ENCODE peak calls at places on chromosomes 3 and 15, in six cellular contexts. T, D, B, Y, Z and O are unnamed samples.
A peak's percentile ranks its signal among the peaks of the same experiment; 100 is the strongest.

GRCh38 chr3:191300422-191300821 is 28.8 kb upstream of the CCDC50 start:
- DNase-seq in T (no peak), D (no peak), B (no peak), Y (no peak), Z (no peak), O (no peak)

GRCh38 chr15:45705510-45706473 is 71.0 kb downstream of the SQOR start:
- DNase-seq in T (peak; percentile 90), D (peak; percentile 91), B (peak; percentile 93), Y (peak; percentile 46), Z (peak; percentile 78), O (peak; percentile 93)

GRCh38 chr15:71335591-71335990 is 220.3 kb downstream of the THSD4 start:
- DNase-seq in T (no peak), D (peak; percentile 79), B (no peak), Y (no peak), Z (no peak), O (no peak)

GRCh38 chr3:46478341-46478740 is 13.6 kb upstream of the LTF start:
- DNase-seq in T (no peak), D (no peak), B (no peak), Y (no peak), Z (no peak), O (no peak)

GRCh38 chr15:90836296-90836871 is 32.0 kb upstream of the FURIN start:
- DNase-seq in T (peak; percentile 53), D (peak; percentile 67), B (peak; percentile 80), Y (peak; percentile 65), Z (peak; percentile 57), O (peak; percentile 73)

GRCh38 chr15:81380203-81380602 is 6.2 kb upstream of the TMC3 start:
- DNase-seq in T (no peak), D (no peak), B (no peak), Y (no peak), Z (no peak), O (no peak)

GRCh38 chr3:60759439-60759838 is 491.8 kb downstream of the FHIT start:
- DNase-seq in T (no peak), D (no peak), B (no peak), Y (no peak), Z (no peak), O (no peak)

GRCh38 chr15:82995938-82996337 is 9.9 kb downstream of the RAMAC start:
- DNase-seq in T (no peak), D (no peak), B (no peak), Y (no peak), Z (no peak), O (no peak)

GRCh38 chr3:33386631-33387030 is 53.6 kb downstream of the UBP1 start:
- DNase-seq in T (no peak), D (no peak), B (no peak), Y (no peak), Z (no peak), O (no peak)

GRCh38 chr15:81294501-81294850 is 29.5 kb downstream of the STARD5 start:
- DNase-seq in T (no peak), D (no peak), B (peak; percentile 56), Y (no peak), Z (no peak), O (no peak)

GRCh38 chr3:33717616-33717865 is 513 bp downstream of the CLASP2 start:
- DNase-seq in T (peak; percentile 57), D (no peak), B (no peak), Y (peak; percentile 39), Z (no peak), O (peak; percentile 67)

GRCh38 chr15:75049392-75049791 is 26.0 kb downstream of the PPCDC start:
- DNase-seq in T (peak; percentile 33), D (no peak), B (no peak), Y (no peak), Z (no peak), O (peak; percentile 72)

GRCh38 chr15:89179966-89180875 is 41.2 kb downstream of the RLBP1 start:
- DNase-seq in T (peak; percentile 47), D (peak; percentile 81), B (no peak), Y (peak; percentile 37), Z (no peak), O (peak; percentile 20)

GRCh38 chr3:185270262-185270955 is 16.6 kb upstream of the EHHADH start:
- DNase-seq in T (peak; percentile 33), D (peak; percentile 62), B (peak; percentile 84), Y (no peak), Z (peak; percentile 39), O (peak; percentile 45)

GRCh38 chr15:59565299-59565698 is 46.3 kb upstream of the GCNT3 start:
- DNase-seq in T (no peak), D (no peak), B (no peak), Y (no peak), Z (no peak), O (no peak)

GRCh38 chr3:141686477-141687280 is 51.4 kb upstream of the RNF7 start:
- DNase-seq in T (peak; percentile 70), D (peak; percentile 62), B (no peak), Y (peak; percentile 47), Z (peak; percentile 53), O (peak; percentile 69)

GRCh38 chr3:99974989-99975388 is 139.3 kb downstream of the FILIP1L start:
- DNase-seq in T (no peak), D (no peak), B (no peak), Y (no peak), Z (peak; percentile 32), O (no peak)

GRCh38 chr3:11690863-11691833 is 47.4 kb upstream of the VGLL4 start:
- DNase-seq in T (peak; percentile 52), D (peak; percentile 61), B (peak; percentile 57), Y (peak; percentile 71), Z (peak; percentile 55), O (peak; percentile 44)

GRCh38 chr3:197809356-197810020 is 18.4 kb downstream of the LRCH3 start:
- DNase-seq in T (peak; percentile 87), D (peak; percentile 73), B (no peak), Y (peak; percentile 81), Z (no peak), O (peak; percentile 69)

GRCh38 chr3:57756528-57757401 is 656 bp downstream of the SLMAP start:
- DNase-seq in T (peak; percentile 73), D (peak; percentile 46), B (peak; percentile 80), Y (peak; percentile 63), Z (peak; percentile 63), O (peak; percentile 62)

GRCh38 chr3:48129921-48130320 is 58.3 kb downstream of the CDC25A start:
- DNase-seq in T (no peak), D (peak; percentile 36), B (no peak), Y (peak; percentile 71), Z (no peak), O (no peak)

GRCh38 chr15:95290376-95290973 is 1040.0 kb upstream of the NR2F2 start:
- DNase-seq in T (no peak), D (no peak), B (no peak), Y (peak; percentile 49), Z (no peak), O (no peak)

DNA sequence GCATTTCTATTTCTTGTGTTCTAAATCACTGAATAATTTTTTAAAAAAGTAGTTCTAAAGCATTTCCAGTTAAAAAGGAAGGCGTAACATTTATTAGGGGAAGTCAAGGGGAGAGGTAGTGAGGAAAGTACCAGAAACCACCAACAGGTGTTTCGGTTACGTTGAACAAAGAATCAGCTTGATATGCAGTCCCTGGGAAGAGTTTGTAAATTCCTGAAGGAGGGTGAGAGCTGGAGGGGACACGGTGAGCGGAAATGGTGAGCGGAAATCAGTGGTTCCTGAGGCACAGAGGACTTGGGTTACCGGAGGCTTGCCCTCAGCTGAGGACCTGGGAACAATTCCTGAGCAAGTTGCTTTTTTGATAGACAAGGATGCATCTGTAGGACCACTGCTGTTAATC is 17.8 kb downstream of the MAP2K1 start:
- DNase-seq in T (no peak), D (no peak), B (peak; percentile 84), Y (no peak), Z (no peak), O (no peak)
- TF ChIP-seq CTCF in T (no peak), D (no peak), B (peak; percentile 73), Y (no peak), Z (no peak), O (no peak)

DNA sequence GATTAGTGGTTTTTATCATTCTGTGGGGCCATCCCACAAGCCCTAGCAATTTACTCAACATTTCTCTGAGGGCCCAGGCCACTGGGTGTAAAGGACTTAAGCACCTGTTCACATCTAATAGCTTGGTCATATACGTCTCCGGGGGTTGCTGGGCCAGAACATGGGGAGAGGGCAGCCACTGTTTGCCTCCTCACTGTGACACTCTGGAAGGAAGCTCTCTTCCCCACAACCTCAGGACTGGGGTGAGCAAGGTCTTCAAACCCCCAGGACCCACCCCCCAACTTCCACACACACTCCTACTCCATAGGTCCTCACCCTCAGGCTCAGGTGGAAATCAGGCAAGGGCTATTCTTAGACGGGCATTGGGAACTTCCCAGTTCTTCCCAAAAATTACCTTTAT is 28.9 kb downstream of the C3orf20 start:
- DNase-seq in T (no peak), D (no peak), B (no peak), Y (no peak), Z (no peak), O (no peak)
- H3K4me3 ChIP-seq in T (no peak overlapping the region), D (no peak overlapping the region), B (no peak overlapping the region), Y (no peak overlapping the region), Z (no peak overlapping the region), O (no peak overlapping the region)

DNA sequence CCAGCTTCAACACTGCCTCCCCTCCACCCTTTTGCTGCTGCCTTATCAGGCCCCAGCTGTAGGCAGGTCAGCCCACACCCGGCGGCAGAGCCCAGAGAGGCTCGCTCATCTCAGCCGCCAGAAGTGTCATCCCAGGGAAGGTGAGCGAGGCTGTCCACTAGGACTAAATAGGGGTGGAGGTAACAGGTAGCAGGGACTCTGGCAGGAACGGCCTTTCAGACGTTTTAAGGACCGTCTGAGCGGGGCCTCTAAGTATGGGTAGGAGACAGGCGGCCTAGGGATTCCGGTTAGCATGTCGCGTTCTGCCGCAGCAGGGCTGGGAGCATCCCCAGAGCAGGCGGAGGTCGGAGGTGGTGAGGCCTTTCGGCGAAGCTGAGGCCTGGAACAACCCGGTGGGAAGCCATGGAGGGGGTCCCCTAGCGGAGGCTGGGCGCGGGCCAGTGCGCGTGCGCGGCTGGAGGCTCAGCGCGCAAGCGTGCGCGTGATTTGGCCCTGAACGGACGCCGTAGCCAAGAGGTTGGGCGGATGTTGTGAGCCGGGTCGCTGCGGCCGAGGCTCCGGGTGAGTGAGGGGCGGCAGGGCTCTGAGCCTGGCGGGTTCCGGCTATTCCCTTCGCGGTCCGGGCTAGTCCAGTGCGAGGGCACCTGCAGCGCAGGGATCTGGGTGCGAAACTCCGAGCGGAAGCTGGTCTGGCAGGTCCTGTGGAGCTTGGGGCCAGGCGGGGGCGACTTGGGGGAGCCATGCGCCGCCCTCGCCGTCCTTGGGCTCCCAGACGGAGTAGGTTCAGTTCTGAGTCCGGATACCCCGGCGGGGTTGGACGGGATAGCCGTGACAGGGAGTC is at the start of the genes MST1 and RNF123:
- DNase-seq in T (peak; percentile 90), D (peak; percentile 91), B (peak; percentile 98), Y (peak; percentile 85), Z (peak; percentile 72), O (peak; percentile 92)
- TF ChIP-seq CTCF in T (peak; percentile 45), D (peak; percentile 51), B (peak; percentile 55), Y (no peak), Z (peak; percentile 51), O (peak; percentile 34)

GRCh38 chr15:56600380-56600779 is 132.9 kb downstream of the ZNF280D start:
- DNase-seq in T (no peak), D (no peak), B (no peak), Y (no peak), Z (no peak), O (no peak)

GRCh38 chr15:56602253-56602652 is 131.1 kb downstream of the ZNF280D start:
- DNase-seq in T (no peak), D (no peak), B (no peak), Y (no peak), Z (no peak), O (no peak)

DNA sequence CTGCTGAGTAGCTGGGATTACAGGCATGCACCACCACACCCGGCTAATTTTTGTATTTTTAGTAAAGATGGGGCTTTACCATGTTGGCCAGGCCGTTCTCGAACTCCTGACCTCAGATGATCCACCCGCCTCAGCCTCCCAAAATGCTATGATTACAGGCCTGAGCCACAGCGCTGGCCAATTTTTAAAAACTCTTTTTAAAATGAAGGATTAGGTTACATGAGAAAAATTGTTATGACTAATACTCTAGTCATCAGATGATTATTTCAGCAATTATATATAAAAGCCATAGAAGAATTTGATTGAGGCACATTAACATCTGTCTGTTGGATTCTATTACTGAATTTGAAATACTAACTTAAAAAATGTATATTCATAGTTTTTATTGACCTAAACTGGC is 134.1 kb upstream of the MNS1 start:
- DNase-seq in T (peak; percentile 45), D (peak; percentile 55), B (no peak), Y (peak; percentile 49), Z (peak; percentile 71), O (peak; percentile 25)
- H3K4me3 ChIP-seq in T (no peak overlapping the region), D (no peak overlapping the region), B (no peak overlapping the region), Y (no peak overlapping the region), Z (no peak overlapping the region), O (no peak overlapping the region)